ENCODE peak calls at places on chromosomes 5 and 9, in six cellular contexts. U, B, S, O, E and G are unnamed samples.
A peak's percentile ranks its signal among the peaks of the same experiment; 100 is the strongest.

GRCh38 chr5:107805166-107805565 is 134.4 kb upstream of the EFNA5 start:
- DNase-seq in U (no peak), B (no peak), S (no peak), O (no peak), E (no peak), G (no peak)

GRCh38 chr5:92951746-92952145 is 629.3 kb downstream of the NR2F1-AS1 start:
- DNase-seq in U (no peak), B (no peak), S (no peak), O (no peak), E (no peak), G (no peak)

GRCh38 chr5:54603372-54603771 is 85.8 kb downstream of the SNX18 start:
- DNase-seq in U (no peak), B (no peak), S (no peak), O (no peak), E (peak; percentile 71), G (no peak)

GRCh38 chr5:123125172-123125508 is 36.1 kb downstream of the PRDM6 start:
- DNase-seq in U (no peak), B (no peak), S (no peak), O (no peak), E (peak; percentile 43), G (no peak)

GRCh38 chr5:180078348-180078747 is 6.8 kb upstream of the RNF130 start:
- DNase-seq in U (no peak), B (no peak), S (no peak), O (no peak), E (no peak), G (no peak)

GRCh38 chr9:133634024-133634691 is 2.0 kb upstream of the DBH start:
- DNase-seq in U (no peak), B (no peak), S (no peak), O (no peak), E (no peak), G (no peak)

GRCh38 chr9:93205045-93205768 is 21.3 kb downstream of the WNK2 start:
- DNase-seq in U (no peak), B (no peak), S (no peak), O (peak; percentile 30), E (peak; percentile 17), G (no peak)

GRCh38 chr9:14797442-14797841 is 74.9 kb upstream of the CER1 start:
- DNase-seq in U (no peak), B (no peak), S (no peak), O (no peak), E (peak; percentile 8), G (no peak)

GRCh38 chr5:136099870-136100269 is 32.8 kb upstream of the SMAD5 start:
- DNase-seq in U (no peak), B (no peak), S (no peak), O (no peak), E (no peak), G (no peak)

GRCh38 chr9:126935630-126936029 is 21.0 kb downstream of the RALGPS1 start:
- DNase-seq in U (no peak), B (no peak), S (no peak), O (peak; percentile 44), E (peak; percentile 22), G (no peak)

GRCh38 chr9:123360161-123361085 is 4.4 kb downstream of the CRB2 start:
- DNase-seq in U (peak; percentile 89), B (no peak), S (no peak), O (no peak), E (no peak), G (no peak)

GRCh38 chr9:99511723-99512122 is 289.6 kb downstream of the SEC61B start:
- DNase-seq in U (no peak), B (peak; percentile 81), S (no peak), O (no peak), E (no peak), G (no peak)

GRCh38 chr5:16903480-16904300 is 32.4 kb downstream of the MYO10 start:
- DNase-seq in U (no peak), B (no peak), S (no peak), O (no peak), E (no peak), G (no peak)

GRCh38 chr9:37806271-37806670 is 5.7 kb downstream of the DCAF10 start:
- DNase-seq in U (no peak), B (no peak), S (no peak), O (no peak), E (no peak), G (no peak)

GRCh38 chr5:114360816-114361723 is 800 bp upstream of the KCNN2 start:
- DNase-seq in U (peak; percentile 82), B (no peak), S (no peak), O (peak; percentile 7), E (no peak), G (no peak)

GRCh38 chr9:132384376-132384775 is 22.3 kb downstream of the TTF1 start:
- DNase-seq in U (peak; percentile 57), B (no peak), S (no peak), O (no peak), E (no peak), G (no peak)

GRCh38 chr5:65329266-65329665 is 152.5 kb downstream of the ADAMTS6 start:
- DNase-seq in U (no peak), B (no peak), S (no peak), O (no peak), E (peak; percentile 22), G (no peak)

GRCh38 chr5:89342106-89342876 is 459.3 kb upstream of the MEF2C start:
- DNase-seq in U (peak; percentile 7), B (no peak), S (no peak), O (peak; percentile 90), E (peak; percentile 50), G (no peak)

GRCh38 chr5:32984851-32985250 is 273.7 kb downstream of the NPR3 start:
- DNase-seq in U (no peak), B (no peak), S (no peak), O (peak; percentile 39), E (peak; percentile 29), G (no peak)

GRCh38 chr9:79360387-79361347 is 211.1 kb upstream of the TLE4 start:
- DNase-seq in U (no peak), B (no peak), S (no peak), O (peak; percentile 41), E (peak; percentile 31), G (no peak)

GRCh38 chr5:32428426-32428825 is 16.1 kb downstream of the ZFR start:
- DNase-seq in U (no peak), B (no peak), S (no peak), O (no peak), E (no peak), G (no peak)

DNA sequence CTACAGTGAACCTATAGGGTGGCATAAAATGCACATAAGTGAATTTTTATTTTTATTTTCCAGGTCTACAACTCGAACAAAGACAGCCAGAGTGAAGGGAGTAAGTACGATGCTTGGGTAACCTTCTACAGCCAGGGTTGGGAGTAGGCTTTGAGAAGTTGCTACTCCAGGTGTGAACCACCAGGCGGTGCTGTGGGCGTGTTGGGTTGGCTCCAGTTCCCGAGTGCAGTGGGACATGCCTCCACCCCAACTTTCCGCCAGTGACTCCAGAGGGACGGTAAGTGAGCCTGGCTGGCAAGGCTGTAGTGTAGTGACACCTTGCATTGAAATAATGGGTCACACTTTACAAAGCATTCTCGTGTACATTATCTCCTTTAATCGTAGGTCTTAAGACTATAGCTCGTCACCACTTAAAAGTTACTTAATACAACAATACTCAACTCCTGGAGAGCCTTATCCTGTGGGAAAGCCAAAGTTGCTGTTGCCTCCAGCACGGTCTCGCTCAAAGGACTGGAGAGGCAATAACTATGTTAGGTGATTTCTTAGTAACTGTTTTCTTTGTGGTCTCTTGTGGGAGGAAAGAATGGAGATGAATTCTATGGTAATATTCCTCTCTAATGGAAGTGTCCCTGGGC is 244.0 kb downstream of the ARHGAP26 start:
- DNase-seq in U (no peak), B (no peak), S (no peak), O (no peak), E (no peak), G (no peak)
- TF ChIP-seq CTCF in U (peak; percentile 70), B (peak; percentile 18), S (peak; percentile 42), O (peak; percentile 68), E (peak; percentile 39), G (no peak)

DNA sequence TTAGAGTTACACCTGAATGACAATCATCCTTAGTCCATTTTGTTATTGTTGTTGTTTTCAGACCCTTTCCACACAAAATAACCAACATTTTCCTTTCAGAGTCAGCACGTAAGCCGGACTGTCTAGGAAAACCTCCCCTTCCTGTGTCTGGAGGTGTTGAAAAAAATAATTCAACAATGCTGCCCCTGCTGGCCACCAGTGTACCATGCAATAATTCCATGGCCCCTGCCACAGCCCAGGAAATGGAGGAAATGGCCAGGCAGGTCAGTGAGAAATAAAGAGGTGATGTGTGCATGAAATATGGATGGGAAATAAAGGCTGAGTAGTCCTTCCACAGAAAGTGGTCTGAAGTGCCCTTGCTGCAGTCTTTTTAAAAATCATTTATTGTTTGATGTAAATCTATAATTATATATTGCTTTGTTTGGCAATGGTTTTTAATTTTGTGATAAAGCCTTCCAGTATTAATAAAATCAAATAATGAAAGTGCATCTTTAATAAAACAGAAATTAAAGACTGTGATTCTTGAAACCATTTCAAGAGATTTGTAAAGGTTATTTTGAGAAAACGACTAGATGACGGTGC is 152.8 kb upstream of the PAPPA start:
- DNase-seq in U (no peak), B (no peak), S (no peak), O (no peak), E (peak; percentile 33), G (no peak)
- TF ChIP-seq CTCF in U (peak; percentile 52), B (no peak), S (peak; percentile 51), O (peak; percentile 76), E (peak; percentile 37), G (no peak)

GRCh38 chr9:1832960-1833359 is 182.2 kb upstream of the SMARCA2 start:
- DNase-seq in U (no peak), B (no peak), S (no peak), O (no peak), E (no peak), G (no peak)

GRCh38 chr9:1839984-1840383 is 175.2 kb upstream of the SMARCA2 start:
- DNase-seq in U (no peak), B (no peak), S (no peak), O (no peak), E (no peak), G (no peak)

DNA sequence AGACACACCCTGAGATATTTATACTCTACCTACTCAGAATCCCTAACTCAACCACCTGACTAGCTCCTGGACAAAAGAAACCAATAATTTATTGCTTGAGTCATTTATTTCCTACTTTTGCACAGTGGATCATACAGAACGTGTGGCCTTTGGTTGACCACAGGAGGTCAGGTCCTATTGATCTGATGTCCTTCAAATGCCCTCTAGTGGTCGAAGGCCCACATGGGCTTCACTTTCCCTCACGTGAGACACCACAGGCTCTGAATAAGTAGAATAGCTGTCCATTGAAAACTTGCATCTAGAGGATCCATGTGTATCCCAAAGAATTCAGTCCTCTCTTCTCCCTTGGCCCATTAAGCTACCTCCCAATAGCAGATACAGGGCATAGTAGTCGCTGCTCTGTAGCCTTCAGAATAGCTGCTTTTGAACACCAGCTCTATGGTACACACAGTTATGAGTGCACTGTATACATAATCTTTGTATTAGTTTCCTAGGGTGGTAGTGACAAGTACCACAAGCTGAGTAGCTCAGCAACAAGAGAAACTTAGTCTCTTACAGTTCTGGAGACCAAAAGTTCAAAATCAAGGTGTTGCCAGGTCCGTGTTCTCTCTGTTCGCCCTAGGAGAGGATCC is 177.6 kb upstream of the SMARCA2 start:
- DNase-seq in U (peak; percentile 52), B (no peak), S (no peak), O (peak; percentile 9), E (peak; percentile 17), G (no peak)
- TF ChIP-seq CTCF in U (peak; percentile 76), B (no peak), S (peak; percentile 34), O (peak; percentile 68), E (peak; percentile 38), G (no peak)

DNA sequence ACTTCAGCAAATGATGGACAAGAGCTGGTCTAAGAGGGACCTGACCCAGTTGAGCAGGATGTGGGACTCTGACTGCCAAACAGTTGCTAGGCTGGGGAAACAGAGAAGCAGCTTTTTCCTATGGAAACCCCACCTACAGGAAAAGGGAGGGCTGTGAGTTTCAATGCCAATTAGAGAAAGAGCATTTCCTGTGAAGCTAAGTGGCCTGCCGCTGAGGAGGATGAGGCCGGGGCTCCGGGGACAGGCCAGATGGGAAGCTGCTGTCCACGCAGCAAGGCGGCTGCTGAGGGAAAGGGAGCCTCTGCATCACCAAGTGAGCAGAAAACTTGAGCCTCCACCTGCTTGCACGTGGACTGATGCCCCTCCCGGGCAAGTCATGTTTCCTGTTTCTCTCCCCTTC is at the start of gene PCDH12:
- DNase-seq in U (no peak), B (no peak), S (peak; percentile 73), O (no peak), E (peak; percentile 78), G (no peak)
- TF ChIP-seq CTCF in U (no peak), B (no peak), S (no peak), O (no peak), E (no peak), G (no peak)